ENCODE peak calls at places on chromosomes 2 and 18, in seven cellular contexts. One of them, this sample, is unnamed.

GRCh38 chr2:164613321-164613982 is 7.8 kb downstream of the GRB14 start:
- DNase-seq in dorsolateral prefrontal cortex: no peak
- DNase-seq in brain microvascular endothelial cell: no peak
- DNase-seq in HuH-7.5: no peak
- DNase-seq in midbrain: no peak
- DNase-seq in omental fat pad: no peak
- DNase-seq in endothelial cell: no peak
- DNase-seq in this sample: no peak

GRCh38 chr2:240820014-240820606 is at the start of gene KIF1A:
- DNase-seq in dorsolateral prefrontal cortex: peak
- DNase-seq in brain microvascular endothelial cell: no peak
- DNase-seq in HuH-7.5: no peak
- DNase-seq in endothelial cell: peak
- DNase-seq in omental fat pad: no peak
- DNase-seq in midbrain: peak
- DNase-seq in this sample: peak

GRCh38 chr2:70994055-70994444 is 623 bp downstream of the TEX261 start:
- DNase-seq in dorsolateral prefrontal cortex: no peak
- DNase-seq in endothelial cell: no peak
- DNase-seq in brain microvascular endothelial cell: no peak
- DNase-seq in HuH-7.5: no peak
- DNase-seq in omental fat pad: no peak
- DNase-seq in midbrain: no peak
- DNase-seq in this sample: no peak

GRCh38 chr2:70944291-70944690 is 8.6 kb downstream of the ATP6V1B1 start:
- DNase-seq in HuH-7.5: no peak
- DNase-seq in dorsolateral prefrontal cortex: no peak
- DNase-seq in endothelial cell: no peak
- DNase-seq in omental fat pad: no peak
- DNase-seq in midbrain: no peak
- DNase-seq in brain microvascular endothelial cell: no peak
- DNase-seq in this sample: no peak

GRCh38 chr2:240217431-240218301 is 77.2 kb upstream of the OTOS start:
- DNase-seq in dorsolateral prefrontal cortex: no peak
- DNase-seq in brain microvascular endothelial cell: no peak
- DNase-seq in omental fat pad: no peak
- DNase-seq in endothelial cell: no peak
- DNase-seq in midbrain: no peak
- DNase-seq in HuH-7.5: no peak
- DNase-seq in this sample: no peak

GRCh38 chr18:54004828-54005227 is 219.6 kb downstream of the MBD2 start:
- DNase-seq in brain microvascular endothelial cell: no peak
- DNase-seq in omental fat pad: no peak
- DNase-seq in endothelial cell: no peak
- DNase-seq in midbrain: no peak
- DNase-seq in HuH-7.5: no peak
- DNase-seq in dorsolateral prefrontal cortex: no peak
- DNase-seq in this sample: no peak

GRCh38 chr2:229268626-229269025 is 2.5 kb downstream of the PID1 start:
- DNase-seq in midbrain: no peak
- DNase-seq in omental fat pad: no peak
- DNase-seq in brain microvascular endothelial cell: peak
- DNase-seq in endothelial cell: no peak
- DNase-seq in dorsolateral prefrontal cortex: no peak
- DNase-seq in HuH-7.5: no peak
- DNase-seq in this sample: no peak

GRCh38 chr2:235212501-235212900 is 260.7 kb downstream of the SH3BP4 start:
- DNase-seq in omental fat pad: no peak
- DNase-seq in endothelial cell: no peak
- DNase-seq in dorsolateral prefrontal cortex: no peak
- DNase-seq in brain microvascular endothelial cell: no peak
- DNase-seq in midbrain: no peak
- DNase-seq in HuH-7.5: no peak
- DNase-seq in this sample: no peak

GRCh38 chr2:8475349-8476045 is 206.4 kb upstream of the ID2 start:
- DNase-seq in dorsolateral prefrontal cortex: no peak
- DNase-seq in endothelial cell: no peak
- DNase-seq in HuH-7.5: no peak
- DNase-seq in omental fat pad: no peak
- DNase-seq in brain microvascular endothelial cell: no peak
- DNase-seq in midbrain: no peak
- DNase-seq in this sample: no peak

GRCh38 chr2:30410217-30410616 is 36.8 kb upstream of the LCLAT1 start:
- DNase-seq in brain microvascular endothelial cell: peak
- DNase-seq in endothelial cell: no peak
- DNase-seq in omental fat pad: no peak
- DNase-seq in dorsolateral prefrontal cortex: no peak
- DNase-seq in midbrain: no peak
- DNase-seq in HuH-7.5: no peak
- DNase-seq in this sample: no peak